ENCODE peak calls at places on chromosomes 12 and 14, in five cellular contexts. H is left colon; E is Kasumi-1; T is CMK; N is Jurkat, Clone E6-1. D is an unnamed sample.
A peak's percentile ranks its signal among the peaks of the same experiment; 100 is the strongest.

GRCh38 chr12:125246346-125246656 is 181.1 kb downstream of the AACS start:
- DNase-seq in N (no peak), T (no peak), E (no peak), H (no peak), D (no peak)

GRCh38 chr14:60622920-60623263 is 26.4 kb downstream of the SIX1 start:
- DNase-seq in T (no peak), E (no peak), H (no peak), N (no peak), D (no peak)

GRCh38 chr12:109995703-109996482 is at the start of gene GIT2:
- DNase-seq in T (peak; percentile 89), N (peak; percentile 95), E (peak; percentile 90), H (peak; percentile 95), D (peak; percentile 91)

GRCh38 chr12:105256921-105257320 is 20.9 kb upstream of the APPL2 start:
- DNase-seq in E (no peak), T (no peak), H (no peak), N (no peak), D (no peak)

GRCh38 chr12:45415393-45415817 is 199.5 kb downstream of the ANO6 start:
- DNase-seq in N (no peak), H (no peak), E (peak; percentile 64), T (no peak), D (peak; percentile 2)

GRCh38 chr12:76863005-76863670 is 15.7 kb downstream of the CSRP2 start:
- DNase-seq in T (no peak), N (no peak), H (no peak), E (no peak), D (no peak)

GRCh38 chr12:16520328-16520727 is 85.6 kb downstream of the LMO3 start:
- DNase-seq in H (no peak), N (no peak), E (no peak), T (no peak), D (no peak)

GRCh38 chr12:124592050-124592449 is 24.6 kb upstream of the NCOR2 start:
- DNase-seq in N (no peak), T (no peak), E (no peak), H (no peak), D (no peak)